ENCODE peak calls at places on chromosome 19, in eight cellular contexts. D is ovary; M is heart left ventricle; R is suprapubic skin; G is prostate gland; Q is PC-9; O is uterus; T is CD8-positive, alpha-beta T cell. P is an unnamed sample.

GRCh38 chr19:15404780-15405211 is 14.0 kb downstream of the AKAP8L start:
- DNase-seq in O (no peak), G (no peak), T (no peak), R (no peak), Q (no peak), M (no peak), D (no peak), P (no peak)

GRCh38 chr19:52451241-52451640 is 2.1 kb upstream of the ZNF578 start:
- DNase-seq in G (no peak), T (no peak), O (no peak), D (no peak), Q (no peak), R (no peak), M (no peak), P (no peak)

GRCh38 chr19:3249408-3249807 is 24.9 kb downstream of the CELF5 start:
- DNase-seq in O (no peak), Q (peak; percentile 40), G (no peak), D (no peak), T (no peak), M (no peak), R (no peak), P (no peak)

GRCh38 chr19:16778796-16779411 is 50.3 kb upstream of the SIN3B start:
- DNase-seq in D (peak; percentile 10), O (peak; percentile 37), G (no peak), M (no peak), R (no peak), T (peak; percentile 44), Q (peak; percentile 54), P (no peak)

GRCh38 chr19:38466050-38466449 is 32.6 kb downstream of the RYR1 start:
- DNase-seq in Q (no peak), R (no peak), T (no peak), G (no peak), O (no peak), D (no peak), M (no peak), P (no peak)

GRCh38 chr19:38441660-38442348 is 8.3 kb downstream of the RYR1 start:
- DNase-seq in Q (no peak), T (no peak), R (no peak), G (no peak), O (no peak), M (no peak), D (no peak), P (no peak)

GRCh38 chr19:38304866-38305429 is 897 bp downstream of the C19orf33 start:
- DNase-seq in R (no peak), Q (peak; percentile 95), T (no peak), M (peak; percentile 72), D (no peak), G (peak; percentile 72), O (no peak), P (no peak)

GRCh38 chr19:54190942-54191670 is at the start of gene TSEN34:
- DNase-seq in R (no peak), D (peak; percentile 90), O (no peak), T (peak; percentile 89), G (peak; percentile 88), Q (no peak), M (peak; percentile 93), P (peak; percentile 82)

GRCh38 chr19:32652893-32653625 is 21.9 kb downstream of the ANKRD27 start:
- DNase-seq in R (no peak), Q (no peak), G (peak; percentile 16), D (peak; percentile 85), M (peak; percentile 91), T (no peak), O (peak; percentile 44), P (no peak)

GRCh38 chr19:46616631-46617322 is 8.1 kb downstream of the PTGIR start:
- DNase-seq in D (no peak), O (no peak), R (no peak), T (no peak), Q (peak; percentile 45), G (peak; percentile 70), M (peak; percentile 77), P (no peak)

DNA sequence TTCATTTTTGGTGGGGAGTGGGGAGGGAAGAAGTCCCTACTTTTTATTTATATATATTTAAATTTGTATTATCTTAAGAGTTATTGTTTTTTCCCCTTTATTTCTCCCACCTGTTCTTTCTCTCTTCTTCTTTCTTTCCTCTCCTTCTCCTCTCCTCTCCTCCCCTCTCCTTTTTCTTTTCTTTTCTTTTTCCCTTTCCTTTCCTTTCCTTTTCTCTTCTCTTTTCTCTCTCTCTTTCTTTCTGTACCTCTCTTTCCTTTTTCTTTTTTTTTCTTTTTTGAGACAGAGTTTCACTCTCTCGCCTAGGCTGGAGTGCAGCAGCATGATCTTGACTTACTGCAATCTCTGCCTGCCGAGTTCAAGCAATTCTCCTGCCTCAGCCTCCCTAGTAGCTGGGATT is 1.9 kb downstream of the BCKDHA start:
- DNase-seq in T (no peak), O (no peak), M (no peak), D (no peak), Q (no peak), R (no peak), G (no peak), P (no peak)
- H3K4me1 ChIP-seq in T (peaks cover 28% of the 10 kb centered on the region), O (peaks cover 6% of the 10 kb centered on the region), M (peaks cover 32% of the 10 kb centered on the region), D (peaks cover 5% of the 10 kb centered on the region), Q (peaks cover 19% of the 10 kb centered on the region), R (peaks cover 37% of the 10 kb centered on the region), G (peaks cover 5% of the 10 kb centered on the region), P (peaks cover 9% of the 10 kb centered on the region)

GRCh38 chr19:7340959-7341837 is 7.5 kb upstream of the ARHGEF18 start:
- DNase-seq in D (peak; percentile 76), Q (no peak), T (peak; percentile 77), G (peak; percentile 53), O (peak; percentile 87), M (peak; percentile 75), R (peak; percentile 87), P (no peak)
- H3K27ac ChIP-seq in D (peak overlapping the region; percentile 58), Q (no peak overlapping the region), T (no peak overlapping the region), G (no peak overlapping the region), O (peak overlapping the region; percentile 27), M (no peak overlapping the region), R (no peak overlapping the region), P (no peak overlapping the region)

GRCh38 chr19:5340637-5341447 is at the start of gene PTPRS:
- DNase-seq in G (peak; percentile 58), R (peak; percentile 79), M (peak; percentile 83), T (peak; percentile 76), O (peak; percentile 72), Q (no peak), D (peak; percentile 69), P (peak; percentile 82)

GRCh38 chr19:5338661-5339469 is 1.7 kb downstream of the PTPRS start:
- DNase-seq in T (no peak), O (no peak), Q (no peak), D (no peak), R (no peak), G (no peak), M (no peak), P (no peak)

GRCh38 chr19:5339470-5339949 is 1.1 kb downstream of the PTPRS start:
- DNase-seq in O (no peak), Q (no peak), R (no peak), G (no peak), D (no peak), M (no peak), T (no peak), P (no peak)

GRCh38 chr19:5341448-5341820 is 822 bp upstream of the PTPRS start:
- DNase-seq in Q (no peak), T (no peak), D (no peak), G (no peak), M (no peak), R (no peak), O (no peak), P (no peak)

GRCh38 chr19:5339950-5340636 is 519 bp downstream of the PTPRS start:
- DNase-seq in M (no peak), R (no peak), D (peak; percentile 12), Q (no peak), T (no peak), G (no peak), O (no peak), P (no peak)
- TF ChIP-seq CTCF in M (peak; percentile 19), R (no peak), D (no peak), Q (no peak), T (no peak), G (no peak), O (no peak), P (peak; percentile 20)

GRCh38 chr19:19385131-19385899 is 20.2 kb upstream of the GATAD2A start:
- DNase-seq in G (peak; percentile 100), M (peak; percentile 100), D (peak; percentile 100), O (peak; percentile 100), T (peak; percentile 99), Q (peak; percentile 99), R (peak; percentile 100), P (peak; percentile 100)
- H3K4me1 ChIP-seq in G (peaks cover 10% of the 10 kb centered on the region), M (peaks cover 13% of the 10 kb centered on the region), D (no peaks in the 10 kb centered on the region), O (no peaks in the 10 kb centered on the region), T (peaks cover 45% of the 10 kb centered on the region), Q (peaks cover 33% of the 10 kb centered on the region), R (peaks cover 78% of the 10 kb centered on the region), P (peaks cover 13% of the 10 kb centered on the region)

DNA sequence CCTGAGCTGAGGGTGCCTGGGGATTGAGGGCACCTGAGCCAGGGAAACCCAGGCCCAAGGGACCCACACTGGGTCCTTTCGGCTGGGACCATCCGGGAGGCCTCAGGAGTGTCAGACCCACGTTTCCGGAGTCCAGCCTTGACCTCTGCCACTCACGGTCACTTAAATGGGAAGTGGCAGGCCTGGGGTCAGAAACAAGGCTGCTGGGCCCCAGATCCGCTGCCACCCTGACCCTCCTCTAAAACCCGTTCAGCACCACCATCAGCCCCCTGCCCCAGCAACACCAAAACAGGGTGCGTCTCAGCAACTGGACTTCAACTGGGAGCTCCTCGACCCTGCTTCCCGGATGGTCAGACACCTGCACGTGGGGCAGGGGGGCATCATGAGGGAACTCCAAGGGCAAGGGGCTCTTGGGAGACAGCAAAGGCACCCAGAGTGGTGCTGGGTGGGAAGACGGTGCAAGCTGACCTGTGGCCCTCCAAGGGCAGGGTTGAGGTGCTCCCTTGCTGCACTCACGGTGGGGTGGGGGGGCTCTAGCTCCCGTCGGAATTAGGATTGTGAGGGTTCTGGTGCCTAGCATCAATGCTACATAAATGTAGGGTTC is 1.2 kb upstream of the PLPP2 start:
- DNase-seq in O (no peak), T (no peak), D (no peak), Q (no peak), M (no peak), G (no peak), R (no peak), P (no peak)
- H3K27ac ChIP-seq in O (peak overlapping the region; percentile 83), T (no peak overlapping the region), D (no peak overlapping the region), Q (no peak overlapping the region), M (no peak overlapping the region), G (no peak overlapping the region), R (no peak overlapping the region), P (no peak overlapping the region)

DNA sequence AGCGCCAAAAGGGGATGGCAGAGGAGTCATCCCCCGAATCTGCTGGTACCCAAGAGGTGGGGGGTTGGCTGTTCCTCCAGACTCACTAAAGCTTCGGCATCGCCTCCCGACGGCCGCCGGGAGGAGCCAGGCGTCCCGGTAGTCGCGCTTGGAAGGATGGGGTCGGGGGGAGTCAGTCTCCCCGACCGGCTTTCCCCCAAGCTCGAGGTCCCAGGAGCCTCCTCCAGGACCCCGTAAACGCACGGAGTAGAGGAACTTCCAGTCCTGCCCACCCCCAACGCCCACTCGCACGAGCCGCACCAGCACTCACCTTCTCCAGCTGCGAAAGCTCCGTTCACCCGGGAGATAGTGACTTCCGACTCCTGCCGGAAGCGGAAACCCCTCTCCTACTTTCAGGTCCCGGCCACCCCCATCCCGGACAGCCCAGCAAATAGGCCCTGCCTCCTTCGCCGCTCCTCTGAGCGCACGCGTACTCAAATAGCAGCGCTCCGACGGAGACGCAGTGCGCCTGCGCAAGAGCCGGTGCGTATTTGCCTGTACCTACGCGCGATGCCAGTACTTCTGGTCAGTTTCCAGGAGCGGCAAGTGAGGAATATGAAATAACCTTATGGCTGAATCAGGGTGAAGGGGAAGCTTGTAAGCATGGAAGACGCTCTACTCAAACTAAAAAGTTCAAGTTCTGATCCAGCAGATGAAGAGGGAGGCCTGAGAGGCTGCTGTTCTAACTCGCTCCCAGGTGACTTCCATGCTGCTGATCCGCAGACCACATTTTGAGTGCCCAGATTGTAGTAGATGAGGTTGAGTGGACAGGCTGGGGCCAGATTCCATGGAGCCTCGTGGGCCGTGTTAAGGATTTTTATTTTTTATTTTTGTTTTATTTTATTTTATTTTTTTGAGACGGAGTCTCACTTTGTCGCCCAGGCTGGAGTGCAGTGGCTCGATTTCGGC is at the start of gene ELOF1:
- DNase-seq in O (peak; percentile 97), M (peak; percentile 99), D (peak; percentile 98), T (peak; percentile 97), G (peak; percentile 98), Q (peak; percentile 97), R (peak; percentile 98), P (peak; percentile 98)
- TF ChIP-seq CTCF in O (peak; percentile 5), M (peak; percentile 13), D (peak; percentile 6), T (no peak), G (peak; percentile 26), Q (peak; percentile 48), R (no peak), P (peak; percentile 24)